ENCODE peak calls at places on chromosomes 7 and 10, in five cellular contexts. One of them, this sample, is unnamed.

GRCh38 chr7:70208236-70209063 is 610.2 kb downstream of the AUTS2 start:
- DNase-seq in CD4-positive, alpha-beta T cell: no peak
- DNase-seq in cardiac muscle cell: no peak
- DNase-seq in HS-5: no peak
- DNase-seq in activated CD8-positive, alpha-beta T cell treated with anti-CD3 and anti-CD28 coated beads, Interleukin-2, amount 10 ng/mL, durations not matched to agents 7 days and 5 days: no peak
- DNase-seq in this sample: no peak

GRCh38 chr10:72276421-72277339 is 3.0 kb downstream of the DDIT4 start:
- DNase-seq in CD4-positive, alpha-beta T cell: no peak
- DNase-seq in cardiac muscle cell: no peak
- DNase-seq in HS-5: peak; percentile 58
- DNase-seq in activated CD8-positive, alpha-beta T cell treated with anti-CD3 and anti-CD28 coated beads, Interleukin-2, amount 10 ng/mL, durations not matched to agents 7 days and 5 days: no peak
- DNase-seq in this sample: peak; percentile 27

GRCh38 chr10:21475393-21475792 is 50.1 kb downstream of the SKIDA1 start:
- DNase-seq in CD4-positive, alpha-beta T cell: no peak
- DNase-seq in cardiac muscle cell: no peak
- DNase-seq in HS-5: no peak
- DNase-seq in activated CD8-positive, alpha-beta T cell treated with anti-CD3 and anti-CD28 coated beads, Interleukin-2, amount 10 ng/mL, durations not matched to agents 7 days and 5 days: no peak
- DNase-seq in this sample: no peak

GRCh38 chr10:104664205-104664604 is 23.1 kb downstream of the SORCS3 start:
- DNase-seq in CD4-positive, alpha-beta T cell: no peak
- DNase-seq in cardiac muscle cell: no peak
- DNase-seq in HS-5: no peak
- DNase-seq in activated CD8-positive, alpha-beta T cell treated with anti-CD3 and anti-CD28 coated beads, Interleukin-2, amount 10 ng/mL, durations not matched to agents 7 days and 5 days: no peak
- DNase-seq in this sample: no peak

GRCh38 chr10:4067552-4068254 is 282.7 kb upstream of the KLF6 start:
- DNase-seq in CD4-positive, alpha-beta T cell: no peak
- DNase-seq in cardiac muscle cell: no peak
- DNase-seq in HS-5: no peak
- DNase-seq in activated CD8-positive, alpha-beta T cell treated with anti-CD3 and anti-CD28 coated beads, Interleukin-2, amount 10 ng/mL, durations not matched to agents 7 days and 5 days: peak; percentile 40
- DNase-seq in this sample: no peak

GRCh38 chr7:83271212-83272099 is 108.8 kb upstream of the PCLO start:
- DNase-seq in CD4-positive, alpha-beta T cell: no peak
- DNase-seq in cardiac muscle cell: peak; percentile 37
- DNase-seq in HS-5: peak; percentile 10
- DNase-seq in activated CD8-positive, alpha-beta T cell treated with anti-CD3 and anti-CD28 coated beads, Interleukin-2, amount 10 ng/mL, durations not matched to agents 7 days and 5 days: no peak
- DNase-seq in this sample: no peak

GRCh38 chr7:114062810-114063209 is 144.0 kb upstream of the PPP1R3A start:
- DNase-seq in CD4-positive, alpha-beta T cell: no peak
- DNase-seq in cardiac muscle cell: no peak
- DNase-seq in HS-5: no peak
- DNase-seq in activated CD8-positive, alpha-beta T cell treated with anti-CD3 and anti-CD28 coated beads, Interleukin-2, amount 10 ng/mL, durations not matched to agents 7 days and 5 days: no peak
- DNase-seq in this sample: no peak

GRCh38 chr7:156143683-156144082 is 331.4 kb upstream of the SHH start:
- DNase-seq in CD4-positive, alpha-beta T cell: no peak
- DNase-seq in cardiac muscle cell: no peak
- DNase-seq in HS-5: no peak
- DNase-seq in activated CD8-positive, alpha-beta T cell treated with anti-CD3 and anti-CD28 coated beads, Interleukin-2, amount 10 ng/mL, durations not matched to agents 7 days and 5 days: no peak
- DNase-seq in this sample: no peak

GRCh38 chr10:24920907-24921881 is 31.2 kb downstream of the PRTFDC1 start:
- DNase-seq in CD4-positive, alpha-beta T cell: no peak
- DNase-seq in cardiac muscle cell: no peak
- DNase-seq in HS-5: peak; percentile 65
- DNase-seq in activated CD8-positive, alpha-beta T cell treated with anti-CD3 and anti-CD28 coated beads, Interleukin-2, amount 10 ng/mL, durations not matched to agents 7 days and 5 days: peak; percentile 46
- DNase-seq in this sample: no peak

GRCh38 chr10:58003945-58004344 is 263.7 kb downstream of the IPMK start:
- DNase-seq in CD4-positive, alpha-beta T cell: no peak
- DNase-seq in cardiac muscle cell: no peak
- DNase-seq in HS-5: no peak
- DNase-seq in activated CD8-positive, alpha-beta T cell treated with anti-CD3 and anti-CD28 coated beads, Interleukin-2, amount 10 ng/mL, durations not matched to agents 7 days and 5 days: no peak
- DNase-seq in this sample: no peak